ENCODE peak calls at places on chromosome 3, in seven cellular contexts. H is small intestine, T is A549, Q is kidney tubule cell, J is kidney epithelial cell, M is 8988T, I is substantia nigra. A is an unnamed sample.
A peak's percentile ranks its signal among the peaks of the same experiment; 100 is the strongest.

GRCh38 chr3:46442591-46443530 is 21.8 kb downstream of the LTF start:
- DNase-seq in H (peak; percentile 66), T (peak; percentile 28), Q (peak; percentile 30), J (no peak), M (no peak), I (no peak), A (no peak)

GRCh38 chr3:173429076-173429475 is 31.5 kb downstream of the NLGN1 start:
- DNase-seq in H (no peak), T (no peak), Q (no peak), J (no peak), M (no peak), I (no peak), A (no peak)

GRCh38 chr3:138877246-138877645 is 42.5 kb upstream of the PIK3CB start:
- DNase-seq in H (no peak), T (no peak), Q (no peak), J (no peak), M (no peak), I (no peak), A (no peak)

GRCh38 chr3:126124148-126124868 is 40.4 kb upstream of the SLC41A3 start:
- DNase-seq in H (no peak), T (no peak), Q (no peak), J (no peak), M (no peak), I (no peak), A (no peak)

GRCh38 chr3:16728762-16729745 is 123.8 kb upstream of the DAZL start:
- DNase-seq in H (no peak), T (no peak), Q (peak; percentile 90), J (no peak), M (peak; percentile 17), I (no peak), A (no peak)

GRCh38 chr3:126941721-126942270 is 41.1 kb upstream of the PLXNA1 start:
- DNase-seq in H (no peak), T (no peak), Q (peak; percentile 83), J (peak; percentile 62), M (no peak), I (no peak), A (no peak)

GRCh38 chr3:62436785-62437184 is 63.4 kb upstream of the FEZF2 start:
- DNase-seq in H (no peak), T (no peak), Q (no peak), J (no peak), M (no peak), I (no peak), A (no peak)

GRCh38 chr3:59809750-59810444 is 760.1 kb upstream of the CFAP20DC start:
- DNase-seq in H (peak; percentile 39), T (peak; percentile 18), Q (no peak), J (no peak), M (no peak), I (no peak), A (no peak)

GRCh38 chr3:66948853-66949252 is 49.3 kb upstream of the KBTBD8 start:
- DNase-seq in H (peak; percentile 72), T (no peak), Q (no peak), J (no peak), M (no peak), I (no peak), A (no peak)

GRCh38 chr3:89227218-89227617 is 119.8 kb downstream of the EPHA3 start:
- DNase-seq in H (no peak), T (no peak), Q (no peak), J (no peak), M (no peak), I (no peak), A (no peak)

GRCh38 chr3:89889386-89889785 is 782.0 kb downstream of the EPHA3 start:
- DNase-seq in H (no peak), T (no peak), Q (no peak), J (no peak), M (no peak), I (no peak), A (no peak)

GRCh38 chr3:126287536-126288181 is 69.5 kb downstream of the KLF15 start:
- DNase-seq in H (no peak), T (no peak), Q (peak; percentile 86), J (peak; percentile 35), M (no peak), I (peak; percentile 37), A (peak; percentile 83)

GRCh38 chr3:76310059-76310458 is 524.7 kb upstream of the ZNF717 start:
- DNase-seq in H (no peak), T (no peak), Q (no peak), J (no peak), M (no peak), I (no peak), A (no peak)

GRCh38 chr3:179410317-179410716 is 41.0 kb downstream of the GNB4 start:
- DNase-seq in H (no peak), T (no peak), Q (peak; percentile 1), J (no peak), M (no peak), I (no peak), A (no peak)

GRCh38 chr3:39744746-39745145 is 64.7 kb upstream of the MYRIP start:
- DNase-seq in H (no peak), T (no peak), Q (no peak), J (no peak), M (no peak), I (no peak), A (no peak)

GRCh38 chr3:173599673-173600072 is 202.1 kb downstream of the NLGN1 start:
- DNase-seq in H (no peak), T (no peak), Q (peak; percentile 26), J (no peak), M (no peak), I (no peak), A (no peak)

A was measured in nucleus accumbens.